ENCODE peak calls at places on chromosome 18, in four cellular contexts. P, W, O and K are unnamed samples.

GRCh38 chr18:57660961-57661360 is 39.3 kb upstream of the NARS1 start:
- DNase-seq in P (no peak), O (no peak), W (no peak), K (no peak)

GRCh38 chr18:36899289-36899688 is 70.4 kb downstream of the KIAA1328 start:
- DNase-seq in W (peak; percentile 41), O (no peak), P (peak; percentile 18), K (no peak)

GRCh38 chr18:34591920-34592444 is 118.1 kb upstream of the DTNA start:
- DNase-seq in W (no peak), P (no peak), O (no peak), K (no peak)

GRCh38 chr18:55322176-55322735 is 265.7 kb downstream of the TCF4 start:
- DNase-seq in P (peak; percentile 82), W (peak; percentile 68), O (peak; percentile 81), K (peak; percentile 88)

GRCh38 chr18:10076502-10077030 is 162.8 kb downstream of the VAPA start:
- DNase-seq in W (no peak), O (no peak), P (no peak), K (no peak)

GRCh38 chr18:33469699-33470098 is 29.2 kb upstream of the CCDC178 start:
- DNase-seq in W (no peak), O (no peak), P (no peak), K (no peak)

GRCh38 chr18:12589419-12589818 is 68.5 kb downstream of the SPIRE1 start:
- DNase-seq in W (no peak), P (no peak), O (no peak), K (no peak)

GRCh38 chr18:74895686-74896085 is 298.0 kb downstream of the ZNF407 start:
- DNase-seq in W (no peak), O (no peak), P (no peak), K (no peak)

GRCh38 chr18:11004294-11004693 is 145.1 kb downstream of the PIEZO2 start:
- DNase-seq in P (no peak), W (no peak), O (no peak), K (no peak)

GRCh38 chr18:59057969-59058368 is 81.7 kb upstream of the SEC11C start:
- DNase-seq in W (no peak), P (no peak), O (no peak), K (no peak)

GRCh38 chr18:31661965-31662364 is 22.4 kb downstream of the B4GALT6 start:
- DNase-seq in O (no peak), W (no peak), P (no peak), K (no peak)

GRCh38 chr18:48869591-48869990 is 81.2 kb downstream of the SMAD7 start:
- DNase-seq in O (no peak), P (no peak), W (no peak), K (no peak)

GRCh38 chr18:48928787-48929186 is 22.0 kb downstream of the SMAD7 start:
- DNase-seq in O (peak; percentile 70), W (no peak), P (peak; percentile 73), K (peak; percentile 70)